ENCODE peak calls at places on chromosomes 16 and 17, in seven cellular contexts. H is HCT116, J is K562, T is H1, C is GM12878, U is HepG2, L is SK-N-SH. Z is an unnamed sample.

GRCh38 chr16:64657316-64658011 is 464.4 kb downstream of the CDH11 start:
- DNase-seq in H (no peak), J (no peak), T (no peak), C (no peak), U (no peak), L (no peak), Z (no peak)

GRCh38 chr16:62190426-62190825 is 154.2 kb upstream of the CDH8 start:
- DNase-seq in H (no peak), J (peak), T (no peak), C (no peak), U (peak), L (peak), Z (no peak)

GRCh38 chr16:57539072-57539796 is 2.9 kb upstream of the CCDC102A start:
- DNase-seq in H (no peak), J (no peak), T (no peak), C (peak), U (no peak), L (no peak), Z (no peak)

GRCh38 chr17:65230040-65230439 is 92.9 kb downstream of the RGS9 start:
- DNase-seq in H (no peak), J (peak), T (no peak), C (no peak), U (no peak), L (no peak), Z (peak)

GRCh38 chr17:68740555-68741447 is 139.6 kb upstream of the FAM20A start:
- DNase-seq in H (no peak), J (no peak), T (no peak), C (no peak), U (no peak), L (no peak), Z (peak)

GRCh38 chr17:80790981-80791742 is 200.5 kb upstream of the CHMP6 start:
- DNase-seq in H (no peak), J (no peak), T (no peak), C (no peak), U (peak), L (no peak), Z (no peak)

GRCh38 chr16:89923640-89924297 is 627 bp downstream of the TUBB3 start:
- DNase-seq in H (no peak), J (no peak), T (no peak), C (no peak), U (peak), L (peak), Z (no peak)

GRCh38 chr16:80158766-80159165 is 382.0 kb upstream of the DYNLRB2 start:
- DNase-seq in H (no peak), J (no peak), T (no peak), C (no peak), U (no peak), L (no peak), Z (no peak)

GRCh38 chr16:28211758-28212531 is at the start of gene XPO6:
- DNase-seq in H (peak), J (peak), T (peak), C (no peak), U (peak), L (peak), Z (peak)

GRCh38 chr16:59634951-59635350 is 900.8 kb upstream of the GOT2 start:
- DNase-seq in H (no peak), J (no peak), T (no peak), C (no peak), U (no peak), L (no peak), Z (no peak)

GRCh38 chr16:57621521-57622268 is 6.7 kb upstream of the ADGRG1 start:
- DNase-seq in H (no peak), J (no peak), T (no peak), C (no peak), U (no peak), L (no peak), Z (no peak)

GRCh38 chr17:46072998-46073397 is 73.9 kb downstream of the STH start:
- DNase-seq in H (no peak), J (no peak), T (no peak), C (no peak), U (peak), L (no peak), Z (no peak)

GRCh38 chr16:13313351-13313750 is 412.0 kb downstream of the SHISA9 start:
- DNase-seq in H (no peak), J (no peak), T (no peak), C (no peak), U (no peak), L (no peak), Z (no peak)

GRCh38 chr17:63249256-63250006 is 196.7 kb downstream of the CYB561 start:
- DNase-seq in H (no peak), J (no peak), T (no peak), C (no peak), U (no peak), L (no peak), Z (peak)

GRCh38 chr17:13117616-13118015 is 99.8 kb upstream of the ELAC2 start:
- DNase-seq in H (no peak), J (no peak), T (no peak), C (no peak), U (no peak), L (no peak), Z (no peak)

GRCh38 chr16:68372806-68373205 is 62.0 kb downstream of the PRMT7 start:
- DNase-seq in H (no peak), J (no peak), T (no peak), C (no peak), U (no peak), L (no peak), Z (no peak)

GRCh38 chr17:15446036-15446435 is 21.4 kb downstream of the CDRT4 start:
- DNase-seq in H (no peak), J (peak), T (no peak), C (no peak), U (no peak), L (no peak), Z (no peak)

GRCh38 chr17:78538033-78538776 is 39.0 kb downstream of the DNAH17 start:
- DNase-seq in H (no peak), J (no peak), T (no peak), C (no peak), U (peak), L (no peak), Z (no peak)

GRCh38 chr17:16255481-16255901 is 38.5 kb downstream of the PIGL start:
- DNase-seq in H (no peak), J (no peak), T (peak), C (no peak), U (peak), L (no peak), Z (no peak)

GRCh38 chr17:82687871-82688270 is 10.6 kb downstream of the RAB40B start:
- DNase-seq in H (no peak), J (no peak), T (no peak), C (no peak), U (no peak), L (no peak), Z (no peak)

GRCh38 chr16:50948268-50948667 is 202.8 kb downstream of the SALL1 start:
- DNase-seq in H (no peak), J (no peak), T (no peak), C (no peak), U (no peak), L (no peak), Z (no peak)

GRCh38 chr16:49661465-49662187 is 194.3 kb downstream of the ZNF423 start:
- DNase-seq in H (no peak), J (no peak), T (no peak), C (no peak), U (no peak), L (peak), Z (no peak)

GRCh38 chr17:15361592-15361991 is 20.2 kb upstream of the TEKT3 start:
- DNase-seq in H (no peak), J (no peak), T (no peak), C (no peak), U (no peak), L (no peak), Z (no peak)

DNA sequence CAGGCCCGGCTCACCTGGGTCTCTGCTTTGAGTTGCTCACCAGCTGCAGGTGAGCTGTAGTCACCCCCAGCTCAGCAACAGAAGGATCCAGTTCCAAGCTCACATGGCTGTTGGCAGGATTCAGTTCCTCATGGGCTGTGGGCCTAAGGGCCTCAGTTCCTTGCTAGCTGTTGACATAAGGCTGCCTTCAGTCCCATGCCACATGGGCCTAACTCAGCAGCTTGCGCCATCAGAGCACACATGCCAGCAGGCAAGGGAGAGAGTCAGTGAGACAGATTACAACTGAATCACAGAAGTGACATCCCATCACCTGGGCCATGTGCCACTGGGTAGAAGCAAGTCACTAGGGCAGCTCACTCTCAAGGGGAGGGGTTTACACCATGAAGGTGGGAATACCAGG is 24.7 kb downstream of the PSMD7 start:
- DNase-seq in H (no peak), J (no peak), T (no peak), C (no peak), U (no peak), L (no peak), Z (no peak)
- TF ChIP-seq JUND in H (no peak), J (no peak), T (no peak), C (no peak), U (no peak), L (no peak), Z (no peak)

DNA sequence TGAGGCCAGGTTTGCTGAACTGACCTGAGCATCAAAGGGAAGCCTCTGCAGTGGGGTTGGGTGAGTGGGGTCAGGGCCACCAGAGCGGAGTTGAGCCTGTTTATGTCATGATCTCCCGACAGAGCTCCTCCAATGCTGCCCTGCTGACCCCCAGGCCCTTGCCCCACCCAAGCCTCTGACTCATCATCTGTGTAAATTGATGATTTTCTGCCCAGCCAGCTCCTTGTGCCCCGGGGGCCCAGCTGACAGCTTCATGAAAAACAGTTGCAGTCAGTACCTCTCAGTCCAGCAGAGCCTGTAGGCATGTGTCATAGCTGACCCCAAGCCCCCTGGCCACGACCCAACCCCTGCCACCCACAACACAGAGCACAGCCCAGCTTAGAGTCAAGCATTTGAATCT is 134.9 kb downstream of the CCT6B start:
- DNase-seq in H (no peak), J (peak), T (no peak), C (no peak), U (no peak), L (peak), Z (no peak)
- TF ChIP-seq JUND in H (no peak), J (no peak), T (no peak), C (no peak), U (no peak), L (no peak), Z (no peak)

DNA sequence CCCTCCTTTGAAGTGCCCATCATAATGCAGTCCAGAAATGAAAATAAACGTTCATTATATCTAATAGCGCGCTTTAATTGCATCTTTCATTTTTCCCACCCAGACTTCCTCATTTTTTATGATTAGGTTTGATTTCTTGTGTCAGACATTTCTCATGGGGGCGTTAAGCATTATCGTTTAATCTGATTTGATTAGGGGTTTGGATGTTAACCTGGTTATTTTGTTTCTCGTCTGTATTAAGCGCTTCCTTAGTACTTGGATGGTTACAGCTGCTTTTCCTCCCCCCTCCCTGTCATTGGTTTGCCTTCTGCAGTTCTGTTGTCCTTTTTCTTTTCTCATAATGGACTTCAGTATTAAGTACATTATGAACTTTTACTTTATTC is 540 bp downstream of the MFSD11 start:
- DNase-seq in H (no peak), J (no peak), T (no peak), C (no peak), U (no peak), L (peak), Z (no peak)
- TF ChIP-seq JUND in H (no peak), J (no peak), T (no peak), C (no peak), U (no peak), L (no peak), Z (no peak)

DNA sequence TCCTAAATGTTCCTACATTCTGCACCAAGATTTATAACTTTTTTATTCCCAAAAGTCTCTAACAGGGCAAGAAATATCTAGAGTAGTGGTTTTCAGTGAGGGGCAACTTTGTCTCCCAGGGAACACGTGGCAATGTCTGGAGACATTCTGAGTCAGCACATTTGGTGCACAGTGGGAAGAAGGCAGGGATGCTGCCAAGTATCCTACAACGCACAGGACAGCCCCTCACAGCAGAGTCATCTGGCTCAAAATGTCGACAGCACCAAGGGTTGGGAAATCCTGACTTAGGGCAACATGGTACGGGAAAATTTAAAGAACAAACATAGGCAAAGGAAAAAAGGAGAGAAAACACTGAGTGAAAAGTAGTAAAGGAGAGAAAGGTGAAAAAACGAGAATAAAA is 61.8 kb downstream of the SMG6 start:
- DNase-seq in H (no peak), J (no peak), T (no peak), C (no peak), U (no peak), L (no peak), Z (no peak)
- TF ChIP-seq JUND in H (no peak), J (no peak), T (no peak), C (no peak), U (no peak), L (no peak), Z (no peak)

GRCh38 chr17:47801906-47802305 is 19.7 kb downstream of the OSBPL7 start:
- DNase-seq in H (no peak), J (no peak), T (no peak), C (no peak), U (no peak), L (peak), Z (no peak)
- TF ChIP-seq JUND in H (no peak), J (no peak), T (no peak), C (no peak), U (no peak), L (no peak), Z (no peak)

GRCh38 chr17:70629902-70630301 is 460.6 kb downstream of the KCNJ2 start:
- DNase-seq in H (no peak), J (no peak), T (no peak), C (no peak), U (no peak), L (peak), Z (peak)
- TF ChIP-seq JUND in H (no peak), J (no peak), T (no peak), C (no peak), U (no peak), L (no peak), Z (no peak)

GRCh38 chr17:21394265-21394664 is 18.1 kb downstream of the KCNJ12 start:
- DNase-seq in H (no peak), J (no peak), T (no peak), C (no peak), U (no peak), L (no peak), Z (peak)

GRCh38 chr17:21389352-21389751 is 13.2 kb downstream of the KCNJ12 start:
- DNase-seq in H (no peak), J (no peak), T (no peak), C (no peak), U (no peak), L (no peak), Z (no peak)

GRCh38 chr17:21388944-21389343 is 12.8 kb downstream of the KCNJ12 start:
- DNase-seq in H (no peak), J (no peak), T (no peak), C (no peak), U (no peak), L (no peak), Z (no peak)

GRCh38 chr17:21390294-21390693 is 14.1 kb downstream of the KCNJ12 start:
- DNase-seq in H (no peak), J (no peak), T (no peak), C (no peak), U (no peak), L (no peak), Z (no peak)

DNA sequence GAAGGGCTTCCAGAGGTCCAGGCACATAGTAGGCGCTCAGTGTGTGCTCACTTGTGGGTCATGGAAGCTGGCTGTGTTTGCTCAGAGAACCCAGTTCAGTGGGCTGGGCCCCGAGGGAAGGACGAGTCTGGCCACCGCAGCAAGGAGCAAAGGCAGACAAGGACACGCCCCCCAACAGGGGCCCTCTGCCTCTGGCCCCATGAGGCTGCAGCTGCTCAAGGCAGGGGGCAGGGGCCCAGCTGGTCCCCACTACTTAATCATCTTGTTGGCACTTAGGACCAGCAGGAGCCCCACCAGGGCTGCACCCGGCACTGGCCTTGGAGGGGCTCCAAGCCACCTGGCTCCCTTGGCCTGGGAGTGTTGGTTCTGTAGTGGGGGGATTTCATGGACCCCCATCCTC is 16.1 kb downstream of the KCNJ12 start:
- DNase-seq in H (no peak), J (no peak), T (no peak), C (no peak), U (no peak), L (no peak), Z (no peak)
- TF ChIP-seq JUND in H (no peak), J (no peak), T (no peak), C (no peak), U (no peak), L (no peak), Z (no peak)